ENCODE peak calls at places on chromosome 1, in seven cellular contexts. R is NCI-H1436 treated with DMSO at 0.1 percent for 48 hours; G is HT1080; U is NCI-H1092 treated with DMSO at 0.1 percent for 48 hours; V is NCI-H1048; Z is fibroblast of pulmonary artery; C is stimulated activated CD8-positive, alpha-beta memory T cell treated with anti-CD3 and anti-CD28 coated beads, Interleukin-7, amount 100 ng/mL, for 1 hour. Y is an unnamed sample.

GRCh38 chr1:82124987-82125638 is 324.4 kb downstream of the ADGRL2 start:
- DNase-seq in R (no peak), G (peak; percentile 6), U (no peak), V (no peak), Z (no peak), C (no peak), Y (no peak)

GRCh38 chr1:97202481-97202880 is 480.9 kb downstream of the PTBP2 start:
- DNase-seq in R (no peak), G (no peak), U (no peak), V (no peak), Z (no peak), C (no peak), Y (no peak)

GRCh38 chr1:37394574-37395464 is 79.6 kb upstream of the ZC3H12A start:
- DNase-seq in R (peak; percentile 49), G (peak; percentile 35), U (peak; percentile 46), V (no peak), Z (no peak), C (no peak), Y (no peak)

GRCh38 chr1:113608371-113608770 is 150.9 kb downstream of the PHTF1 start:
- DNase-seq in R (no peak), G (no peak), U (no peak), V (no peak), Z (no peak), C (no peak), Y (no peak)

GRCh38 chr1:44811234-44811633 is 2.9 kb downstream of the BTBD19 start:
- DNase-seq in R (no peak), G (no peak), U (no peak), V (no peak), Z (no peak), C (no peak), Y (no peak)

GRCh38 chr1:40915581-40915980 is 53.4 kb upstream of the CITED4 start:
- DNase-seq in R (no peak), G (no peak), U (no peak), V (no peak), Z (no peak), C (no peak), Y (no peak)

GRCh38 chr1:86507935-86508582 is 38.8 kb upstream of the CLCA4 start:
- DNase-seq in R (peak; percentile 15), G (peak; percentile 40), U (no peak), V (no peak), Z (peak; percentile 66), C (no peak), Y (no peak)

GRCh38 chr1:85091647-85092295 is 43.5 kb upstream of the MCOLN3 start:
- DNase-seq in R (no peak), G (peak; percentile 14), U (no peak), V (no peak), Z (no peak), C (no peak), Y (no peak)

GRCh38 chr1:26524181-26524580 is 5.4 kb upstream of the RPS6KA1 start:
- DNase-seq in R (no peak), G (peak; percentile 73), U (no peak), V (no peak), Z (no peak), C (no peak), Y (no peak)

GRCh38 chr1:22039594-22040347 is 12.7 kb upstream of the CDC42 start:
- DNase-seq in R (peak; percentile 55), G (peak; percentile 78), U (peak; percentile 86), V (no peak), Z (peak; percentile 80), C (peak; percentile 69), Y (no peak)

GRCh38 chr1:99297923-99298322 is 33.6 kb downstream of the PLPPR4 start:
- DNase-seq in R (no peak), G (no peak), U (no peak), V (no peak), Z (no peak), C (no peak), Y (no peak)

GRCh38 chr1:37841652-37842051 is 17.7 kb downstream of the MTF1 start:
- DNase-seq in R (no peak), G (no peak), U (no peak), V (no peak), Z (no peak), C (no peak), Y (no peak)

GRCh38 chr1:209737118-209737505 is 18.7 kb upstream of the TRAF3IP3 start:
- DNase-seq in R (no peak), G (no peak), U (no peak), V (no peak), Z (no peak), C (no peak), Y (no peak)

GRCh38 chr1:87902830-87903614 is 574.3 kb downstream of the LMO4 start:
- DNase-seq in R (no peak), G (no peak), U (peak; percentile 8), V (no peak), Z (peak; percentile 74), C (no peak), Y (no peak)

GRCh38 chr1:60825593-60825992 is 256.8 kb upstream of the NFIA start:
- DNase-seq in R (peak; percentile 17), G (peak; percentile 11), U (no peak), V (no peak), Z (no peak), C (no peak), Y (no peak)

GRCh38 chr1:119784127-119784781 is 15.5 kb upstream of the HMGCS2 start:
- DNase-seq in R (no peak), G (no peak), U (no peak), V (no peak), Z (peak; percentile 76), C (no peak), Y (no peak)

GRCh38 chr1:244381887-244382565 is 69.7 kb downstream of the ADSS2 start:
- DNase-seq in R (no peak), G (peak; percentile 79), U (no peak), V (no peak), Z (peak; percentile 72), C (no peak), Y (no peak)

GRCh38 chr1:30023300-30024022 is 699.9 kb downstream of the MATN1 start:
- DNase-seq in R (no peak), G (no peak), U (no peak), V (no peak), Z (no peak), C (no peak), Y (no peak)

GRCh38 chr1:29237906-29238600 is 1.7 kb downstream of the PTPRU start:
- DNase-seq in R (no peak), G (no peak), U (no peak), V (no peak), Z (peak; percentile 35), C (no peak), Y (no peak)

GRCh38 chr1:54833146-54833545 is 32.0 kb upstream of the TTC22 start:
- DNase-seq in R (no peak), G (no peak), U (no peak), V (no peak), Z (no peak), C (no peak), Y (no peak)

GRCh38 chr1:112748396-112748795 is 33.3 kb upstream of the PPM1J start:
- DNase-seq in R (no peak), G (no peak), U (no peak), V (no peak), Z (no peak), C (no peak), Y (no peak)

GRCh38 chr1:218425647-218426342 is 80.7 kb downstream of the TGFB2 start:
- DNase-seq in R (no peak), G (peak; percentile 51), U (no peak), V (no peak), Z (peak; percentile 81), C (no peak), Y (peak; percentile 57)